ENCODE peak calls at places on chromosomes 3 and 15, in ten cellular contexts. H is fibroblast of lung, R is lung, T is psoas muscle, B is AG04450, W is B cell, A is brain microvascular endothelial cell, M is AG09309, D is RWPE1, P is A549. F is an unnamed sample.

GRCh38 chr3:104554409-104554808 is 812.3 kb upstream of the ALCAM start:
- DNase-seq in H (no peak), R (no peak), T (no peak), B (no peak), W (no peak), A (no peak), M (no peak), D (no peak), P (no peak), F (no peak)

GRCh38 chr3:72997421-72997961 is 880 bp downstream of the PPP4R2 start:
- DNase-seq in H (peak), R (no peak), T (no peak), B (no peak), W (no peak), A (peak), M (peak), D (peak), P (peak), F (peak)

GRCh38 chr15:77384589-77385359 is 35.1 kb downstream of the PEAK1 start:
- DNase-seq in H (no peak), R (no peak), T (no peak), B (no peak), W (no peak), A (no peak), M (no peak), D (no peak), P (no peak), F (no peak)

GRCh38 chr3:71547254-71548198 is 36.0 kb downstream of the FOXP1 start:
- DNase-seq in H (no peak), R (no peak), T (no peak), B (no peak), W (no peak), A (no peak), M (no peak), D (no peak), P (peak), F (no peak)

GRCh38 chr3:101521251-101521701 is 8.3 kb upstream of the SENP7 start:
- DNase-seq in H (no peak), R (no peak), T (no peak), B (no peak), W (no peak), A (no peak), M (no peak), D (peak), P (no peak), F (no peak)

GRCh38 chr15:71124937-71125755 is 9.9 kb downstream of the THSD4 start:
- DNase-seq in H (no peak), R (no peak), T (no peak), B (no peak), W (no peak), A (no peak), M (no peak), D (no peak), P (no peak), F (no peak)

GRCh38 chr15:23415321-23415865 is 31.6 kb downstream of the GOLGA6L2 start:
- DNase-seq in H (no peak), R (no peak), T (no peak), B (no peak), W (no peak), A (no peak), M (no peak), D (no peak), P (no peak), F (no peak)

GRCh38 chr3:49794926-49795905 is 4.5 kb downstream of the CDHR4 start:
- DNase-seq in H (no peak), R (no peak), T (no peak), B (no peak), W (no peak), A (no peak), M (no peak), D (no peak), P (no peak), F (no peak)

GRCh38 chr3:177878192-177878591 is 658.0 kb upstream of the KCNMB2 start:
- DNase-seq in H (peak), R (no peak), T (no peak), B (no peak), W (no peak), A (no peak), M (no peak), D (no peak), P (no peak), F (no peak)

GRCh38 chr3:71478568-71478967 is 105.0 kb downstream of the FOXP1 start:
- DNase-seq in H (peak), R (no peak), T (no peak), B (no peak), W (peak), A (no peak), M (no peak), D (no peak), P (no peak), F (no peak)

GRCh38 chr15:40088929-40089755 is 19.5 kb downstream of the BMF start:
- DNase-seq in H (peak), R (no peak), T (no peak), B (no peak), W (no peak), A (no peak), M (no peak), D (no peak), P (no peak), F (no peak)

GRCh38 chr3:139447486-139447885 is 28.8 kb downstream of the RBP2 start:
- DNase-seq in H (no peak), R (no peak), T (no peak), B (no peak), W (no peak), A (no peak), M (no peak), D (no peak), P (no peak), F (no peak)

GRCh38 chr15:72227720-72228119 is 3.3 kb downstream of the PKM start:
- DNase-seq in H (no peak), R (no peak), T (no peak), B (no peak), W (no peak), A (no peak), M (no peak), D (no peak), P (no peak), F (no peak)

GRCh38 chr3:39267631-39268553 is 11.9 kb downstream of the CX3CR1 start:
- DNase-seq in H (no peak), R (no peak), T (no peak), B (no peak), W (no peak), A (no peak), M (no peak), D (no peak), P (no peak), F (peak)

GRCh38 chr3:53804697-53805462 is 41.3 kb downstream of the CHDH start:
- DNase-seq in H (peak), R (no peak), T (no peak), B (peak), W (no peak), A (peak), M (peak), D (peak), P (peak), F (no peak)

GRCh38 chr15:55108858-55109518 is 87.8 kb downstream of the RSL24D1 start:
- DNase-seq in H (peak), R (peak), T (peak), B (no peak), W (no peak), A (peak), M (no peak), D (peak), P (peak), F (peak)

GRCh38 chr3:106575029-106575428 is 706.2 kb upstream of the CBLB start:
- DNase-seq in H (no peak), R (no peak), T (no peak), B (no peak), W (no peak), A (no peak), M (no peak), D (no peak), P (no peak), F (no peak)

GRCh38 chr15:87955284-87955909 is 301.1 kb downstream of the NTRK3 start:
- DNase-seq in H (no peak), R (no peak), T (no peak), B (no peak), W (no peak), A (no peak), M (no peak), D (no peak), P (no peak), F (no peak)

GRCh38 chr3:182258538-182259177 is 534.6 kb upstream of the ATP11B start:
- DNase-seq in H (peak), R (no peak), T (no peak), B (no peak), W (no peak), A (no peak), M (no peak), D (peak), P (peak), F (peak)

GRCh38 chr3:150784747-150785125 is 21.8 kb upstream of the SIAH2 start:
- DNase-seq in H (no peak), R (no peak), T (no peak), B (no peak), W (no peak), A (no peak), M (no peak), D (no peak), P (no peak), F (no peak)

GRCh38 chr3:150787741-150788370 is 24.9 kb upstream of the SIAH2 start:
- DNase-seq in H (peak), R (peak), T (peak), B (no peak), W (peak), A (peak), M (peak), D (peak), P (peak), F (peak)

GRCh38 chr3:150783920-150784746 is 21.2 kb upstream of the SIAH2 start:
- DNase-seq in H (no peak), R (no peak), T (no peak), B (no peak), W (no peak), A (peak), M (no peak), D (peak), P (no peak), F (peak)

GRCh38 chr3:150783334-150783733 is 20.4 kb upstream of the SIAH2 start:
- DNase-seq in H (no peak), R (no peak), T (no peak), B (no peak), W (no peak), A (no peak), M (no peak), D (no peak), P (no peak), F (no peak)

GRCh38 chr3:150786791-150787190 is 23.8 kb upstream of the SIAH2 start:
- DNase-seq in H (peak), R (no peak), T (no peak), B (no peak), W (no peak), A (no peak), M (no peak), D (peak), P (no peak), F (no peak)
- TF ChIP-seq CTCF in H (no peak), R (no peak), T (no peak), B (no peak), W (no peak), A (no peak), M (no peak), D (no peak), P (no peak), F (no peak)

DNA sequence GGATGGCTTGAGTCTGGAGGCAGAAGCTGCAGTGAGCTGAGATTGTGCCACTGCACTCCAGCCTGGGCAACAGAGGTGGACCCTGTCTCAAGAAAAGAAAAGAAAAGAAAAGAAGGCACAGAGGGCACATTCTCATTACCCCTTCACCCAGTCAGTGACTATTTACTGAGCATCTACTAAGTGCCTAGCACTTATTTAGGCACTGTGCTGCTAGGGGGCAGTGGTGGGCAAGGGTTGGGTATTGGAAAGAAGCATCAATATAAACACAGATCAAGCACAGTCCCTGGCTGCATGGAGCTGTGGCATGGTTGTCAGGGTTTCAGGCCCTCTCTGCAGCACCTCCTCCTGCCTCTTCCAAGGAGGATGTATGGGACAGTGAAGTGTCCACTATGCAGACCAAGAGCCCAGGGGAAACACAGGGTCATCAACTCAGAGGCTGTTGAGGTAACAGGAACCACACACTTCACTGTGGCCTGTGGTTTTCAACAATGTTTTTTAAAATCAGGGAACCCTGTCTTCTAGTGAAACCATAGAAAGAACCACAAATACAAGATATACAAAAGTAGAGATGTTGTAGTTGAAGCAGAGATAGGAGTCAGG is 138.5 kb downstream of the RAB11A start:
- DNase-seq in H (no peak), R (no peak), T (no peak), B (no peak), W (no peak), A (no peak), M (no peak), D (no peak), P (no peak), F (no peak)
- TF ChIP-seq CTCF in H (no peak), R (no peak), T (no peak), B (no peak), W (no peak), A (no peak), M (no peak), D (no peak), P (no peak), F (no peak)

GRCh38 chr15:75328493-75329314 is 7.2 kb upstream of the COMMD4 start:
- DNase-seq in H (no peak), R (no peak), T (no peak), B (no peak), W (no peak), A (no peak), M (no peak), D (no peak), P (no peak), F (no peak)
- TF ChIP-seq CTCF in H (no peak), R (no peak), T (no peak), B (no peak), W (no peak), A (no peak), M (no peak), D (no peak), P (no peak), F (no peak)

GRCh38 chr3:10707089-10707983 is 108.7 kb upstream of the SLC6A11 start:
- DNase-seq in H (no peak), R (no peak), T (no peak), B (no peak), W (no peak), A (no peak), M (no peak), D (no peak), P (no peak), F (peak)

GRCh38 chr3:10706156-10707088 is 109.6 kb upstream of the SLC6A11 start:
- DNase-seq in H (no peak), R (no peak), T (no peak), B (no peak), W (no peak), A (no peak), M (no peak), D (no peak), P (no peak), F (no peak)

GRCh38 chr3:10707984-10708868 is 107.8 kb upstream of the SLC6A11 start:
- DNase-seq in H (no peak), R (no peak), T (no peak), B (no peak), W (no peak), A (no peak), M (no peak), D (no peak), P (no peak), F (peak)

GRCh38 chr3:10712121-10712520 is 103.9 kb upstream of the SLC6A11 start:
- DNase-seq in H (no peak), R (no peak), T (no peak), B (no peak), W (no peak), A (no peak), M (no peak), D (no peak), P (no peak), F (no peak)

GRCh38 chr3:10709110-10709781 is 106.8 kb upstream of the SLC6A11 start:
- DNase-seq in H (no peak), R (no peak), T (no peak), B (no peak), W (no peak), A (no peak), M (no peak), D (no peak), P (peak), F (no peak)
- TF ChIP-seq CTCF in H (no peak), R (no peak), T (no peak), B (no peak), W (no peak), A (peak), M (no peak), D (no peak), P (no peak), F (no peak)

GRCh38 chr15:31197497-31198414 is 96.2 kb upstream of the TRPM1 start:
- DNase-seq in H (peak), R (no peak), T (no peak), B (no peak), W (no peak), A (no peak), M (no peak), D (no peak), P (peak), F (peak)
- TF ChIP-seq CTCF in H (peak), R (peak), T (peak), B (peak), W (peak), A (peak), M (peak), D (peak), P (peak), F (peak)